ENCODE peak calls at places on chromosomes 16 and 17, in six cellular contexts. W is astrocyte of the spinal cord, O is body of pancreas, U is psoas muscle, M is H9, A is ovary. R is an unnamed sample.
A peak's percentile ranks its signal among the peaks of the same experiment; 100 is the strongest.

GRCh38 chr16:23509763-23510153 is 536 bp downstream of the GGA2 start:
- DNase-seq in W (peak; percentile 31), O (peak; percentile 45), U (no peak), M (no peak), A (peak; percentile 47), R (peak; percentile 87)

GRCh38 chr17:1188812-1189211 is 9.0 kb upstream of the ABR start:
- DNase-seq in W (no peak), O (peak; percentile 91), U (peak; percentile 91), M (no peak), A (peak; percentile 86), R (no peak)

GRCh38 chr17:37650419-37651003 is 7.3 kb upstream of the DDX52 start:
- DNase-seq in W (peak; percentile 53), O (peak; percentile 44), U (no peak), M (peak; percentile 44), A (no peak), R (peak; percentile 74)

GRCh38 chr17:47840742-47841487 is at the start of gene SCRN2:
- DNase-seq in W (peak; percentile 79), O (peak; percentile 91), U (peak; percentile 89), M (peak; percentile 99), A (peak; percentile 95), R (peak; percentile 95)

GRCh38 chr16:11089504-11090124 is 145.2 kb downstream of the CLEC16A start:
- DNase-seq in W (peak; percentile 50), O (peak; percentile 33), U (no peak), M (no peak), A (peak; percentile 84), R (no peak)

GRCh38 chr17:65389426-65389825 is 172.0 kb downstream of the AXIN2 start:
- DNase-seq in W (peak; percentile 20), O (no peak), U (no peak), M (no peak), A (no peak), R (no peak)

GRCh38 chr17:55210292-55210691 is 54.5 kb upstream of the HLF start:
- DNase-seq in W (no peak), O (no peak), U (no peak), M (no peak), A (no peak), R (no peak)

GRCh38 chr17:38621538-38621937 is 15.8 kb upstream of the SRCIN1 start:
- DNase-seq in W (no peak), O (no peak), U (no peak), M (peak; percentile 6), A (no peak), R (no peak)

GRCh38 chr17:80987941-80988461 is 3.6 kb upstream of the CHMP6 start:
- DNase-seq in W (no peak), O (no peak), U (no peak), M (no peak), A (peak; percentile 29), R (no peak)

GRCh38 chr17:79927136-79927661 is 88.0 kb upstream of the CBX4 start:
- DNase-seq in W (no peak), O (no peak), U (no peak), M (no peak), A (no peak), R (no peak)

GRCh38 chr17:44307387-44308186 is 814 bp upstream of the RUNDC3A start:
- DNase-seq in W (no peak), O (peak; percentile 61), U (peak; percentile 42), M (peak; percentile 90), A (peak; percentile 76), R (peak; percentile 91)

GRCh38 chr17:75404739-75405364 is 626 bp downstream of the GRB2 start:
- DNase-seq in W (peak; percentile 36), O (peak; percentile 54), U (peak; percentile 54), M (peak; percentile 62), A (no peak), R (peak; percentile 68)

GRCh38 chr17:55693244-55694216 is 29.1 kb downstream of the TMEM100 start:
- DNase-seq in W (no peak), O (peak; percentile 55), U (peak; percentile 37), M (no peak), A (peak; percentile 40), R (no peak)

GRCh38 chr16:48536600-48537200 is 73.3 kb downstream of the N4BP1 start:
- DNase-seq in W (no peak), O (no peak), U (no peak), M (no peak), A (peak; percentile 54), R (no peak)

GRCh38 chr17:73203788-73204479 is 11.1 kb downstream of the COG1 start:
- DNase-seq in W (no peak), O (no peak), U (no peak), M (no peak), A (no peak), R (no peak)

GRCh38 chr16:27980919-27981670 is 82.4 kb downstream of the GSG1L start:
- DNase-seq in W (no peak), O (no peak), U (no peak), M (no peak), A (no peak), R (no peak)

GRCh38 chr17:45405250-45406086 is 27.2 kb downstream of the ARHGAP27 start:
- DNase-seq in W (no peak), O (no peak), U (no peak), M (peak; percentile 100), A (peak; percentile 54), R (peak; percentile 97)

GRCh38 chr16:70473446-70474319 is 19.3 kb downstream of the FCSK start:
- DNase-seq in W (no peak), O (no peak), U (no peak), M (no peak), A (no peak), R (no peak)

GRCh38 chr17:49637050-49637449 is 40.8 kb downstream of the SPOP start:
- DNase-seq in W (no peak), O (no peak), U (no peak), M (no peak), A (no peak), R (no peak)

GRCh38 chr16:30748634-30749445 is 615 bp downstream of the PHKG2 start:
- DNase-seq in W (peak; percentile 34), O (peak; percentile 35), U (peak; percentile 50), M (peak; percentile 57), A (peak; percentile 70), R (peak; percentile 70)

GRCh38 chr17:59357219-59357699 is 25.8 kb downstream of the YPEL2 start:
- DNase-seq in W (no peak), O (no peak), U (no peak), M (no peak), A (no peak), R (no peak)

GRCh38 chr17:10927712-10928111 is 89.8 kb upstream of the PIRT start:
- DNase-seq in W (no peak), O (no peak), U (no peak), M (no peak), A (no peak), R (no peak)

GRCh38 chr16:67543036-67543435 is 14.4 kb downstream of the RIPOR1 start:
- DNase-seq in W (no peak), O (no peak), U (no peak), M (no peak), A (peak; percentile 29), R (no peak)

GRCh38 chr17:68777856-68778694 is 176.9 kb upstream of the FAM20A start:
- DNase-seq in W (no peak), O (no peak), U (no peak), M (no peak), A (no peak), R (no peak)

GRCh38 chr16:19815418-19815817 is 69.2 kb downstream of the GPRC5B start:
- DNase-seq in W (no peak), O (no peak), U (no peak), M (no peak), A (no peak), R (no peak)

GRCh38 chr16:61900482-61900881 is 135.8 kb downstream of the CDH8 start:
- DNase-seq in W (peak; percentile 27), O (no peak), U (no peak), M (no peak), A (no peak), R (no peak)

GRCh38 chr17:7250655-7251329 is 742 bp downstream of the CTDNEP1 start:
- DNase-seq in W (no peak), O (no peak), U (no peak), M (no peak), A (peak; percentile 61), R (peak; percentile 38)

GRCh38 chr16:52976539-52977167 is 76.0 kb downstream of the CHD9NB start:
- DNase-seq in W (peak; percentile 1), O (no peak), U (no peak), M (peak; percentile 32), A (no peak), R (peak; percentile 30)

GRCh38 chr17:82924812-82925211 is 85.0 kb upstream of the ZNF750 start:
- DNase-seq in W (no peak), O (no peak), U (peak; percentile 10), M (no peak), A (no peak), R (no peak)
- TF ChIP-seq CTCF in W (no peak), O (no peak), U (no peak), M (no peak), A (no peak), R (no peak)

DNA sequence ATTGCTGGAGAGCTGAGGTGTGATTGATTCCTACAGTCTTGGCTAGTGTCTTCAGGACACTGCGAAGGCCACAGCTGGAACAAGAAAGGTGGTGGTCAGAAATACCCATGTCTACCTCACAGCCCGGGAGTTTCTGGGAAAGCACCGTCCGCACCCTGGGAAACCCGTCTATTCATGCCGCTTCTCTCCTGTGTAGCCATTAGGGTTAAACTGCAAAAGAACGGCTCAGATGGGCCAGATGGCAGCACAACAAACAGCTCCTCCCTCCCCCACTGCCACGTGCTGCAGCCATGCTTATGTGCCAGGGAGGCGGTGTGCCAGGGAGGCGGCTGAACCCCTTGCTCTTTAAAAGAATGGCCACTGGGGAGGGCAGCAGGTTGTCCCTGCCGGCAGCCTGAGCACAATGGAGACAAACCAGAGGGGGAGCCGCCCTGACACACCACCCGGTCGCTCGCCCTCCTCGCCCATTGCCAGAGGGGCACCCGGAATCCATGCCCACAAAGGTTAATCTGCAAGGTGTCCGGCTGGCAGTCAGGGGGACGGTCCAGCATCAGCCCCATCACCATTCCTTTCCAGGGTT is 65.2 kb downstream of the CYTH1 start:
- DNase-seq in W (peak; percentile 31), O (peak; percentile 93), U (peak; percentile 76), M (no peak), A (peak; percentile 78), R (peak; percentile 57)
- TF ChIP-seq CTCF in W (no peak), O (no peak), U (peak; percentile 3), M (no peak), A (no peak), R (no peak)

GRCh38 chr16:87847785-87848675 is 21.3 kb downstream of the SLC7A5 start:
- DNase-seq in W (no peak), O (peak; percentile 81), U (no peak), M (no peak), A (no peak), R (peak; percentile 81)
- TF ChIP-seq CTCF in W (no peak), O (no peak), U (no peak), M (no peak), A (no peak), R (no peak)

GRCh38 chr16:77788196-77789084 is at the start of gene VAT1L:
- DNase-seq in W (peak; percentile 75), O (no peak), U (no peak), M (peak; percentile 69), A (no peak), R (peak; percentile 78)
- TF ChIP-seq CTCF in W (no peak), O (no peak), U (no peak), M (no peak), A (no peak), R (no peak)

GRCh38 chr17:29384901-29385300 is 5.3 kb upstream of the TAOK1 start:
- DNase-seq in W (no peak), O (no peak), U (no peak), M (no peak), A (no peak), R (no peak)
- TF ChIP-seq CTCF in W (no peak), O (no peak), U (no peak), M (peak; percentile 12), A (no peak), R (no peak)